ENCODE peak calls at places on chromosomes 6 and 20, in four cellular contexts. T is trophoblast cell, X is H9, I is H1. C is an unnamed sample.

GRCh38 chr6:166989427-166990034 is 9.7 kb upstream of the CEP43 start:
- DNase-seq in T (peak; percentile 67), I (no peak), X (no peak), C (peak; percentile 61)

GRCh38 chr20:62051166-62051900 is 14.3 kb downstream of the TAF4 start:
- DNase-seq in X (no peak), I (no peak), T (no peak), C (no peak)

GRCh38 chr6:79946773-79947190 is 571 bp downstream of the ELOVL4 start:
- DNase-seq in X (peak; percentile 34), T (peak; percentile 7), I (no peak), C (peak; percentile 42)

GRCh38 chr20:49562341-49563014 is 5.5 kb downstream of the PTGIS start:
- DNase-seq in T (no peak), X (peak; percentile 77), I (no peak), C (peak; percentile 33)

GRCh38 chr6:35739645-35740517 is 3.0 kb downstream of the ARMC12 start:
- DNase-seq in T (no peak), X (peak; percentile 74), I (no peak), C (no peak)

GRCh38 chr6:76495909-76496308 is 423.4 kb upstream of the IMPG1 start:
- DNase-seq in T (peak; percentile 45), I (no peak), X (no peak), C (no peak)

GRCh38 chr20:51749674-51750036 is 18.5 kb downstream of the ATP9A start:
- DNase-seq in T (no peak), X (no peak), I (no peak), C (peak; percentile 78)

GRCh38 chr6:116287668-116288282 is 8.0 kb upstream of the TSPYL1 start:
- DNase-seq in T (peak; percentile 84), X (no peak), I (no peak), C (peak; percentile 70)

GRCh38 chr6:14932485-14933178 is 313.2 kb upstream of the JARID2 start:
- DNase-seq in T (no peak), I (no peak), X (no peak), C (no peak)

GRCh38 chr6:15358579-15359327 is 112.9 kb downstream of the JARID2 start:
- DNase-seq in X (no peak), T (peak; percentile 76), I (no peak), C (peak; percentile 29)

GRCh38 chr6:100001915-100002388 is 7.9 kb upstream of the MCHR2 start:
- DNase-seq in I (no peak), X (peak; percentile 41), T (peak; percentile 78), C (peak; percentile 50)

GRCh38 chr20:37845261-37845681 is 57.7 kb upstream of the VSTM2L start:
- DNase-seq in I (no peak), X (no peak), T (no peak), C (no peak)

GRCh38 chr6:108665495-108666196 is 104.9 kb downstream of the FOXO3 start:
- DNase-seq in T (peak; percentile 64), I (no peak), X (no peak), C (no peak)

GRCh38 chr6:9851541-9852380 is 563.1 kb downstream of the TFAP2A start:
- DNase-seq in X (peak; percentile 88), T (peak; percentile 89), I (peak; percentile 47), C (peak; percentile 6)

GRCh38 chr20:43508604-43509040 is 1.1 kb downstream of the L3MBTL1 start:
- DNase-seq in I (no peak), T (peak; percentile 84), X (peak; percentile 94), C (peak; percentile 34)

GRCh38 chr20:10217517-10218410 is 866 bp upstream of the SNAP25 start:
- DNase-seq in I (no peak), X (peak; percentile 81), T (peak; percentile 6), C (peak; percentile 97)

GRCh38 chr6:105949939-105950582 is 136.1 kb upstream of the PRDM1 start:
- DNase-seq in I (no peak), X (peak; percentile 41), T (peak; percentile 22), C (no peak)

GRCh38 chr6:105954148-105954547 is 132.0 kb upstream of the PRDM1 start:
- DNase-seq in T (no peak), I (no peak), X (no peak), C (no peak)

GRCh38 chr6:105952762-105953700 is 133.1 kb upstream of the PRDM1 start:
- DNase-seq in X (no peak), I (no peak), T (no peak), C (no peak)

GRCh38 chr6:105952326-105952725 is 133.8 kb upstream of the PRDM1 start:
- DNase-seq in X (no peak), I (no peak), T (no peak), C (no peak)

GRCh38 chr6:105951322-105951721 is 134.8 kb upstream of the PRDM1 start:
- DNase-seq in I (no peak), X (no peak), T (no peak), C (no peak)
- H3K4ac ChIP-seq in I (no peak overlapping the region), X (no peak overlapping the region), T (no peak overlapping the region), C (no peak overlapping the region)

GRCh38 chr6:133919362-133919761 is 30.4 kb downstream of the TCF21 start:
- DNase-seq in T (no peak), I (no peak), X (no peak), C (no peak)

GRCh38 chr6:133921249-133921859 is 31.7 kb upstream of the TBPL1 start:
- DNase-seq in I (peak; percentile 41), T (peak; percentile 92), X (peak; percentile 73), C (peak; percentile 84)

GRCh38 chr6:133917781-133918180 is 28.9 kb downstream of the TCF21 start:
- DNase-seq in T (no peak), I (no peak), X (no peak), C (no peak)

GRCh38 chr6:133916650-133917151 is 27.8 kb downstream of the TCF21 start:
- DNase-seq in X (peak; percentile 96), T (peak; percentile 88), I (peak; percentile 96), C (peak; percentile 83)

DNA sequence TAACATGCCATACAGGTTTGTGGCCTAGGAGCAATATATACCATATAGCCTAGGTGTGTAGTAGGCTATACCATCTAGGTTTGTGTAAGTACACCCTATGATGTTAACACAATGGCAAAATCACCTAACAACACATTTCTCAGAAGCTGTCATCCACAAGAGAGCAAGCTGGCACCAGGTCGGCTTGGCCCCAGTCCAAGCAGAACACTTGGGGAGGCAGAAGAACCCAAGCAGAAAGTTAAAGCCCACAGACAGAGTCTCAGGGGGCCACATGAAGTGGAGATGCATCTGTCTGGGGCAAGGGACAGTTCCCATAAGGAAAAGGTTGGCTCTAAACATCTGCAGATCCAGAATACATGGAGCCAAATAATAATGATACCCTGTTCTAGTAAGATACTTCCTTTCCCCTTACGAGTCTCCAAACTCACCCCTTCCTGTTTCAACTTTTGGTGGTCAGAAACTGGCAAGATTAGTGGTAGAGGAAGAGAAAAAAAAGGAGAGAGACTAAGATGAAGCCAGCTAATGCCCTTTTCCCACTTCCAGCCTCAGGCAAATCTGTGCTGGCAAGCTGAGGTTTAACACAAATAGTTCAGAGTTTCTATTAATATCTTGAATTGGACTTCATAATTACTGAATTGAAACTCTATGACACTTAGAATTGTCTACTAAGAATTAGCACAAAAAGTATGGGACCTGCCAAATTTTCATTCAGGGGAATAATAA is 29.5 kb downstream of the TCF21 start:
- DNase-seq in T (no peak), X (no peak), I (no peak), C (no peak)
- H3K14ac ChIP-seq in T (no peak overlapping the region), X (no peak overlapping the region), I (no peak overlapping the region), C (no peak overlapping the region)

GRCh38 chr6:169619650-169620049 is 82.2 kb downstream of the WDR27 start:
- DNase-seq in X (no peak), I (no peak), T (peak; percentile 81), C (peak; percentile 62)
- H3K4ac ChIP-seq in X (no peak overlapping the region), I (no peak overlapping the region), T (no peak overlapping the region), C (no peak overlapping the region)

GRCh38 chr6:169990095-169991030 is 238.9 kb downstream of the ERMARD start:
- DNase-seq in I (no peak), T (peak; percentile 38), X (no peak), C (no peak)
- H3K14ac ChIP-seq in I (no peak overlapping the region), T (no peak overlapping the region), X (no peak overlapping the region), C (no peak overlapping the region)

GRCh38 chr6:47138046-47138445 is 95.9 kb upstream of the ADGRF1 start:
- DNase-seq in X (no peak), T (no peak), I (no peak), C (no peak)
- H3K4ac ChIP-seq in X (no peak overlapping the region), T (no peak overlapping the region), I (no peak overlapping the region), C (no peak overlapping the region)

GRCh38 chr20:41204304-41205265 is 67.2 kb downstream of the PLCG1 start:
- DNase-seq in T (peak; percentile 53), I (no peak), X (no peak), C (no peak)
- H3K14ac ChIP-seq in T (no peak overlapping the region), I (no peak overlapping the region), X (no peak overlapping the region), C (no peak overlapping the region)

DNA sequence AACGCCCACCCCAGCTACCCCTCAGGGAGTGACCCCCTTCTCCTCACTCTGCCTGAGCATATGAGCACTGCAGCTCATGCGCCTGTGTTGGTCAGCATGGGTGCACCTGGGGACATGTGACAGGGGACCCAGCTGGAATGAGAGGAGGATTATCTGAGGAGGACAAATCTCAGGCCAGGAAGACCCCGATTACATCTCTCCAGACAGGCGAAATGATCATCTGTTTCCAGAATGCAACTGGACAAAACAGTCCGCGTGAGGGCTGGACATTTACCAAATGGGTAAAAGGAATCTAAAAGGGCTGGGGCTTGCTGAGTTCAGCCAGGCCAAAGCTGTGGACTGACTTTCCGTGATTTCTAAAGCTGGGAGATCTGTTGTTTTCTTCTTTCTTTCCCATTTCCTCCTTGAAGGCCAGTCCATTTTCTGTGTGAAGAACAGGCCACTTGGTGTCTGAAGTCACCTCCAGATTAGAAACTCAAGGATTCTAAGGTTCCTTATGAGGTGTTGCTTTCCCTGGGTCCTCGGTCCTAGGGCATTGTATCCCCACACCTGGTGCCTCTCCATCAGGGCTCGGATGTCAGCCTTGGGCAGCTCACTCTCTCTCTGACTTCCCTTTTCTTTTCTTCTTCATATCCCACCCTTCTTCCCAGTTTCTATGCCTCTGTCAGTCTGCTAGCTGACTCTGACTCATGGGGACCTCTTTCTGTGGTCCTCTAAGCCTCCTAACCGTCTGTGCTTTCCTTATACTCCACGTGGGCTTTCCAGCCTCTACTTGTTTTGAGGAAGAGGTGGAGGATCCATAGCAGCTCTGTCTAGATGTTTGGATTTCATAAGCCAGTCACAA is 8.2 kb upstream of the PLTP start:
- DNase-seq in X (no peak), I (no peak), T (peak; percentile 26), C (peak; percentile 36)
- H3K4ac ChIP-seq in X (no peak overlapping the region), I (no peak overlapping the region), T (no peak overlapping the region), C (no peak overlapping the region)

GRCh38 chr20:41307021-41307420 is 10.5 kb downstream of the ZHX3 start:
- DNase-seq in X (no peak), I (no peak), T (no peak), C (no peak)

GRCh38 chr20:41306061-41306727 is 11.3 kb downstream of the ZHX3 start:
- DNase-seq in I (no peak), T (no peak), X (no peak), C (no peak)

GRCh38 chr20:41308726-41309413 is 8.7 kb downstream of the ZHX3 start:
- DNase-seq in T (peak; percentile 88), I (no peak), X (no peak), C (no peak)

GRCh38 chr20:41308290-41308691 is 9.2 kb downstream of the ZHX3 start:
- DNase-seq in I (no peak), T (peak; percentile 93), X (no peak), C (peak; percentile 90)

GRCh38 chr20:41309817-41310216 is 7.7 kb downstream of the ZHX3 start:
- DNase-seq in T (no peak), I (no peak), X (no peak), C (peak; percentile 74)
- H3K14ac ChIP-seq in T (no peak overlapping the region), I (no peak overlapping the region), X (no peak overlapping the region), C (no peak overlapping the region)